ENCODE peak calls at places on chromosomes 7 and 10, in nine cellular contexts. One of them, this sample, is unnamed.

GRCh38 chr7:80724249-80724871 is 85.9 kb downstream of the CD36 start:
- DNase-seq in WERI-Rb-1: no peak
- DNase-seq in NCI-H1694 treated with DMSO at 0.1 percent for 48 hours: no peak
- DNase-seq in EL: peak
- DNase-seq in germinal center: no peak
- DNase-seq in T47D: no peak
- DNase-seq in GM13976: no peak
- DNase-seq in mesothelial cell of epicardium: no peak
- DNase-seq in GM06990: no peak
- DNase-seq in this sample: no peak

GRCh38 chr10:103042129-103042528 is 124.0 kb downstream of the CNNM2 start:
- DNase-seq in WERI-Rb-1: no peak
- DNase-seq in NCI-H1694 treated with DMSO at 0.1 percent for 48 hours: no peak
- DNase-seq in EL: no peak
- DNase-seq in germinal center: no peak
- DNase-seq in T47D: no peak
- DNase-seq in GM13976: no peak
- DNase-seq in mesothelial cell of epicardium: no peak
- DNase-seq in GM06990: no peak
- DNase-seq in this sample: no peak

GRCh38 chr10:131311661-131312260 is at the start of gene TCERG1L:
- DNase-seq in WERI-Rb-1: peak
- DNase-seq in NCI-H1694 treated with DMSO at 0.1 percent for 48 hours: no peak
- DNase-seq in EL: no peak
- DNase-seq in germinal center: peak
- DNase-seq in T47D: no peak
- DNase-seq in GM13976: no peak
- DNase-seq in mesothelial cell of epicardium: no peak
- DNase-seq in GM06990: no peak
- DNase-seq in this sample: no peak

GRCh38 chr7:84106291-84106690 is 88.3 kb downstream of the SEMA3A start:
- DNase-seq in WERI-Rb-1: no peak
- DNase-seq in NCI-H1694 treated with DMSO at 0.1 percent for 48 hours: no peak
- DNase-seq in EL: no peak
- DNase-seq in germinal center: no peak
- DNase-seq in T47D: no peak
- DNase-seq in GM13976: no peak
- DNase-seq in mesothelial cell of epicardium: no peak
- DNase-seq in GM06990: no peak
- DNase-seq in this sample: no peak

GRCh38 chr10:20007426-20007825 is 191.2 kb downstream of the PLXDC2 start:
- DNase-seq in WERI-Rb-1: no peak
- DNase-seq in NCI-H1694 treated with DMSO at 0.1 percent for 48 hours: no peak
- DNase-seq in EL: no peak
- DNase-seq in germinal center: no peak
- DNase-seq in T47D: no peak
- DNase-seq in GM13976: no peak
- DNase-seq in mesothelial cell of epicardium: no peak
- DNase-seq in GM06990: no peak
- DNase-seq in this sample: no peak

GRCh38 chr7:107879400-107880035 is 11.5 kb upstream of the DLD start:
- DNase-seq in WERI-Rb-1: peak
- DNase-seq in NCI-H1694 treated with DMSO at 0.1 percent for 48 hours: peak
- DNase-seq in EL: peak
- DNase-seq in germinal center: peak
- DNase-seq in T47D: peak
- DNase-seq in GM13976: peak
- DNase-seq in mesothelial cell of epicardium: no peak
- DNase-seq in GM06990: no peak
- DNase-seq in this sample: peak

GRCh38 chr7:30562909-30563308 is 31.8 kb upstream of the GARS1 start:
- DNase-seq in WERI-Rb-1: no peak
- DNase-seq in NCI-H1694 treated with DMSO at 0.1 percent for 48 hours: no peak
- DNase-seq in EL: no peak
- DNase-seq in germinal center: no peak
- DNase-seq in T47D: no peak
- DNase-seq in GM13976: no peak
- DNase-seq in mesothelial cell of epicardium: no peak
- DNase-seq in GM06990: no peak
- DNase-seq in this sample: no peak

GRCh38 chr7:24963218-24963617 is 16.8 kb downstream of the OSBPL3 start:
- DNase-seq in WERI-Rb-1: no peak
- DNase-seq in NCI-H1694 treated with DMSO at 0.1 percent for 48 hours: no peak
- DNase-seq in EL: peak
- DNase-seq in germinal center: peak
- DNase-seq in T47D: no peak
- DNase-seq in GM13976: no peak
- DNase-seq in mesothelial cell of epicardium: no peak
- DNase-seq in GM06990: peak
- DNase-seq in this sample: no peak

GRCh38 chr7:98372993-98373392 is 27.9 kb downstream of the BAIAP2L1 start:
- DNase-seq in WERI-Rb-1: peak
- DNase-seq in NCI-H1694 treated with DMSO at 0.1 percent for 48 hours: peak
- DNase-seq in EL: peak
- DNase-seq in germinal center: no peak
- DNase-seq in T47D: no peak
- DNase-seq in GM13976: no peak
- DNase-seq in mesothelial cell of epicardium: no peak
- DNase-seq in GM06990: no peak
- DNase-seq in this sample: no peak

This sample was measured in GM10248.